ENCODE peak calls at places on chromosomes 1 and 21, in nine cellular contexts. K is mesenchymal stem cell, T is mammary epithelial cell, F is right cardiac atrium, O is Peyer's patch, Y is A549, M is Panc1, A is tibial nerve, R is colonic mucosa. P is an unnamed sample.

GRCh38 chr1:174692313-174692712 is 244.5 kb downstream of the GPR52 start:
- DNase-seq in Y (peak), T (peak), A (no peak), K (peak), R (no peak), M (no peak), O (no peak), F (no peak), P (peak)

GRCh38 chr1:45101947-45102346 is 89.9 kb downstream of the UROD start:
- DNase-seq in K (no peak), Y (no peak), F (no peak), M (no peak), A (no peak), O (no peak), T (no peak), R (no peak), P (no peak)

GRCh38 chr21:25826652-25827051 is 91.9 kb downstream of the GABPA start:
- DNase-seq in R (no peak), M (no peak), K (no peak), T (no peak), F (no peak), O (no peak), A (no peak), Y (no peak), P (no peak)

GRCh38 chr1:46487818-46488218 is 1.8 kb upstream of the DMBX1 start:
- DNase-seq in R (no peak), K (no peak), M (no peak), A (no peak), O (no peak), F (peak), Y (peak), T (no peak), P (no peak)

GRCh38 chr1:204826970-204827369 is 43.7 kb upstream of the NFASC start:
- DNase-seq in T (no peak), F (no peak), O (no peak), K (no peak), A (no peak), Y (peak), M (no peak), R (peak), P (no peak)

GRCh38 chr1:189500777-189501176 is 976.9 kb downstream of the BRINP3 start:
- DNase-seq in Y (no peak), O (no peak), F (no peak), M (no peak), K (no peak), R (no peak), A (no peak), T (no peak), P (peak)

GRCh38 chr1:94433866-94434265 is 15.7 kb downstream of the ABCD3 start:
- DNase-seq in R (no peak), K (no peak), Y (no peak), T (no peak), O (no peak), M (no peak), A (no peak), F (no peak), P (no peak)

GRCh38 chr1:12654657-12655056 is 10.8 kb downstream of the AADACL4 start:
- DNase-seq in Y (no peak), A (no peak), R (peak), O (no peak), M (no peak), F (no peak), K (no peak), T (no peak), P (no peak)

GRCh38 chr21:33022828-33023573 is 2.7 kb upstream of the OLIG2 start:
- DNase-seq in A (no peak), Y (no peak), M (no peak), T (no peak), K (no peak), F (no peak), R (no peak), O (no peak), P (no peak)

GRCh38 chr1:161379071-161379470 is 11.4 kb upstream of the CFAP126 start:
- DNase-seq in M (no peak), R (no peak), A (no peak), O (no peak), K (no peak), Y (no peak), F (no peak), T (peak), P (no peak)

GRCh38 chr1:183515002-183515689 is 42.8 kb downstream of the SMG7 start:
- DNase-seq in T (peak), K (peak), M (peak), R (no peak), F (no peak), A (no peak), Y (peak), O (no peak), P (peak)

GRCh38 chr1:218459878-218460277 is 114.7 kb downstream of the TGFB2 start:
- DNase-seq in T (peak), F (no peak), K (peak), R (no peak), A (no peak), M (peak), O (no peak), Y (peak), P (peak)

GRCh38 chr1:168138134-168138533 is 1.4 kb upstream of the GPR161 start:
- DNase-seq in F (no peak), Y (no peak), R (no peak), A (no peak), K (peak), O (no peak), M (no peak), T (peak), P (peak)

GRCh38 chr1:236768601-236769000 is 26.5 kb upstream of the MTR start:
- DNase-seq in O (no peak), K (no peak), A (no peak), Y (no peak), M (no peak), R (no peak), F (no peak), T (no peak), P (no peak)

GRCh38 chr1:31765516-31765915 is 1.4 kb upstream of the ADGRB2 start:
- DNase-seq in M (no peak), T (no peak), K (no peak), A (no peak), Y (no peak), O (no peak), F (peak), R (no peak), P (no peak)

GRCh38 chr1:63124666-63125191 is 197.6 kb upstream of the FOXD3 start:
- DNase-seq in R (no peak), T (peak), M (no peak), Y (no peak), A (no peak), F (no peak), O (no peak), K (peak), P (peak)

GRCh38 chr1:179968284-179968993 is 13.8 kb downstream of the CEP350 start:
- DNase-seq in K (no peak), A (no peak), T (no peak), F (no peak), R (no peak), Y (no peak), M (no peak), O (no peak), P (no peak)
- H3K27ac ChIP-seq in K (no peak), A (peak), T (no peak), F (peak), R (no peak), Y (no peak), M (no peak), O (no peak), P (no peak)

GRCh38 chr1:95503371-95504145 is 269.5 kb downstream of the RWDD3 start:
- DNase-seq in F (no peak), K (no peak), O (no peak), T (peak), A (no peak), R (no peak), Y (no peak), M (no peak), P (no peak)
- H3K4me3 ChIP-seq in F (no peak), K (no peak), O (no peak), T (no peak), A (no peak), R (no peak), Y (no peak), M (no peak), P (no peak)

GRCh38 chr21:46078984-46079356 is 18.9 kb upstream of the COL6A2 start:
- DNase-seq in Y (no peak), K (no peak), M (no peak), A (peak), F (no peak), O (no peak), R (no peak), T (no peak), P (no peak)

GRCh38 chr21:46080171-46081021 is 17.5 kb upstream of the COL6A2 start:
- DNase-seq in K (no peak), O (no peak), F (peak), A (peak), T (no peak), R (no peak), Y (no peak), M (no peak), P (no peak)

GRCh38 chr21:46078322-46078981 is 19.5 kb upstream of the COL6A2 start:
- DNase-seq in A (peak), O (peak), T (no peak), Y (no peak), R (no peak), F (peak), M (no peak), K (no peak), P (peak)

GRCh38 chr21:46081022-46081861 is 16.7 kb upstream of the COL6A2 start:
- DNase-seq in M (no peak), Y (no peak), A (no peak), T (no peak), R (no peak), F (no peak), K (no peak), O (no peak), P (peak)

GRCh38 chr21:46079357-46080170 is 18.3 kb upstream of the COL6A2 start:
- DNase-seq in R (no peak), F (peak), M (no peak), O (no peak), A (peak), Y (no peak), K (peak), T (no peak), P (peak)
- H3K27ac ChIP-seq in R (no peak), F (no peak), M (no peak), O (no peak), A (no peak), Y (no peak), K (no peak), T (no peak), P (peak)

GRCh38 chr1:225883616-225884265 is 1.6 kb upstream of the TMEM63A start:
- DNase-seq in O (no peak), M (no peak), K (no peak), T (no peak), R (peak), A (no peak), Y (no peak), F (no peak), P (no peak)
- H3K4me3 ChIP-seq in O (peak), M (no peak), K (no peak), T (no peak), R (peak), A (peak), Y (peak), F (no peak), P (no peak)